ENCODE peak calls at places on chromosome 19, in eight cellular contexts. L is lower leg skin; G is heart left ventricle; U is CD4-positive, alpha-beta T cell; Q is lung; I is endothelial cell; R is HFFc6; F is epithelial cell of proximal tubule. P is an unnamed sample.

GRCh38 chr19:3656073-3656746 is 29.6 kb upstream of the CACTIN start:
- DNase-seq in L (no peak), G (no peak), U (no peak), Q (no peak), I (no peak), R (peak; percentile 97), F (no peak), P (no peak)

GRCh38 chr19:49553451-49554271 is 25.9 kb downstream of the RCN3 start:
- DNase-seq in L (no peak), G (no peak), U (peak; percentile 42), Q (no peak), I (no peak), R (peak; percentile 71), F (no peak), P (no peak)

GRCh38 chr19:4094761-4095487 is 28.2 kb upstream of the ZBTB7A start:
- DNase-seq in L (no peak), G (no peak), U (no peak), Q (no peak), I (no peak), R (no peak), F (no peak), P (no peak)

GRCh38 chr19:3368848-3369336 is 2.5 kb downstream of the NFIC start:
- DNase-seq in L (no peak), G (no peak), U (no peak), Q (no peak), I (no peak), R (peak; percentile 67), F (no peak), P (no peak)

GRCh38 chr19:42154471-42155323 is 22.5 kb upstream of the POU2F2 start:
- DNase-seq in L (no peak), G (no peak), U (no peak), Q (no peak), I (no peak), R (no peak), F (no peak), P (no peak)

GRCh38 chr19:4456566-4456842 is 1.1 kb downstream of the UBXN6 start:
- DNase-seq in L (no peak), G (no peak), U (no peak), Q (no peak), I (peak; percentile 44), R (peak; percentile 47), F (no peak), P (no peak)

GRCh38 chr19:11257827-11258380 is 4.4 kb downstream of the DOCK6 start:
- DNase-seq in L (no peak), G (no peak), U (no peak), Q (no peak), I (no peak), R (no peak), F (no peak), P (no peak)

GRCh38 chr19:24029941-24030636 is 56.9 kb upstream of the ZNF254 start:
- DNase-seq in L (no peak), G (no peak), U (no peak), Q (no peak), I (no peak), R (no peak), F (no peak), P (no peak)

GRCh38 chr19:38399081-38399480 is 3.8 kb upstream of the FAM98C start:
- DNase-seq in L (no peak), G (no peak), U (no peak), Q (no peak), I (no peak), R (no peak), F (no peak), P (no peak)

GRCh38 chr19:58368561-58369360 is 6.2 kb upstream of the ZNF497 start:
- DNase-seq in L (no peak), G (no peak), U (no peak), Q (no peak), I (no peak), R (no peak), F (no peak), P (no peak)

GRCh38 chr19:17557461-17557860 is 2.0 kb downstream of the COLGALT1 start:
- DNase-seq in L (no peak), G (no peak), U (no peak), Q (no peak), I (no peak), R (no peak), F (no peak), P (no peak)

GRCh38 chr19:53394522-53394973 is 401 bp upstream of the ZNF765 start:
- DNase-seq in L (peak; percentile 89), G (peak; percentile 56), U (no peak), Q (peak; percentile 37), I (peak; percentile 49), R (no peak), F (no peak), P (peak; percentile 24)

GRCh38 chr19:45153339-45154063 is 7.3 kb downstream of the NKPD1 start:
- DNase-seq in L (no peak), G (peak; percentile 47), U (peak; percentile 42), Q (no peak), I (peak; percentile 71), R (no peak), F (no peak), P (no peak)

GRCh38 chr19:10747271-10747670 is 29.4 kb downstream of the DNM2 start:
- DNase-seq in L (no peak), G (no peak), U (no peak), Q (no peak), I (no peak), R (no peak), F (no peak), P (no peak)

GRCh38 chr19:57888494-57889231 is at the start of gene ZNF814:
- DNase-seq in L (peak; percentile 93), G (peak; percentile 86), U (peak; percentile 71), Q (peak; percentile 79), I (peak; percentile 84), R (peak; percentile 28), F (peak; percentile 36), P (peak; percentile 67)

GRCh38 chr19:30356951-30357579 is 15.1 kb upstream of the ZNF536 start:
- DNase-seq in L (peak; percentile 20), G (no peak), U (no peak), Q (no peak), I (no peak), R (no peak), F (no peak), P (no peak)

GRCh38 chr19:41133260-41133659 is 19.0 kb downstream of the CYP2F1 start:
- DNase-seq in L (no peak), G (no peak), U (no peak), Q (no peak), I (no peak), R (no peak), F (no peak), P (no peak)

GRCh38 chr19:10961073-10961762 is 388 bp downstream of the SMARCA4 start:
- DNase-seq in L (no peak), G (no peak), U (no peak), Q (no peak), I (peak; percentile 53), R (no peak), F (no peak), P (no peak)

GRCh38 chr19:55340784-55341147 is 1.1 kb downstream of the KMT5C start:
- DNase-seq in L (no peak), G (no peak), U (no peak), Q (no peak), I (peak; percentile 41), R (no peak), F (no peak), P (no peak)
- TF ChIP-seq CTCF in L (no peak), G (no peak), U (no peak), Q (no peak), I (no peak), R (peak; percentile 51), F (peak; percentile 33), P (no peak)

GRCh38 chr19:48497728-48498575 is 13.7 kb downstream of the LMTK3 start:
- DNase-seq in L (no peak), G (no peak), U (no peak), Q (no peak), I (no peak), R (no peak), F (no peak), P (no peak)

GRCh38 chr19:48498576-48498879 is 13.1 kb downstream of the LMTK3 start:
- DNase-seq in L (no peak), G (no peak), U (no peak), Q (no peak), I (no peak), R (no peak), F (no peak), P (no peak)

GRCh38 chr19:48499352-48500090 is 12.1 kb downstream of the LMTK3 start:
- DNase-seq in L (no peak), G (no peak), U (no peak), Q (no peak), I (no peak), R (no peak), F (no peak), P (no peak)

GRCh38 chr19:48496959-48497727 is 14.5 kb downstream of the LMTK3 start:
- DNase-seq in L (no peak), G (no peak), U (no peak), Q (no peak), I (no peak), R (no peak), F (no peak), P (no peak)

DNA sequence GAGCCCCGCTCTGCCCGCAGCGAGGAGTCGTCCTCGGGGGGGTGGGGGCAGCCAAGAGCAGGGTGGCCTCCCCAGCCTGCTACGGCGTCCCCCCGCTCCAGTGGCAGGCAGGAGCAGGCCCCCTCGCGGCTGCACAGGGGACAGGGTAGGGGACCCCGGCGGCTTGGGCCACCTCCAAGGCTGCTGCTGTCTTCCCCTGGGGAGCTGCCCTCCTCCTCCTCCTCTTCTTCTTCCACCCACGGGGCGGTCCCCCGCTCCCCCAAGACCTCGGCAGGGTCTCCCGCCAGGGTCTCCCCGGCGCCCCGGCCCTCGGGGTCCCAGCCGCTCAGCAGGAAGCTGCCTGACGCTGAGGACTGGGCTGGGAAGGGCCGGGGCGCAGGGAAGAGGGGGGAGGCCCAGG is 12.7 kb downstream of the LMTK3 start:
- DNase-seq in L (no peak), G (no peak), U (no peak), Q (no peak), I (no peak), R (no peak), F (no peak), P (no peak)
- TF ChIP-seq CTCF in L (no peak), G (no peak), U (no peak), Q (no peak), I (no peak), R (no peak), F (no peak), P (no peak)

GRCh38 chr19:43779820-43780219 is 953 bp downstream of the KCNN4 start:
- DNase-seq in L (no peak), G (no peak), U (no peak), Q (no peak), I (no peak), R (no peak), F (no peak), P (no peak)
- TF ChIP-seq CTCF in L (no peak), G (no peak), U (no peak), Q (no peak), I (no peak), R (peak; percentile 38), F (no peak), P (no peak)

DNA sequence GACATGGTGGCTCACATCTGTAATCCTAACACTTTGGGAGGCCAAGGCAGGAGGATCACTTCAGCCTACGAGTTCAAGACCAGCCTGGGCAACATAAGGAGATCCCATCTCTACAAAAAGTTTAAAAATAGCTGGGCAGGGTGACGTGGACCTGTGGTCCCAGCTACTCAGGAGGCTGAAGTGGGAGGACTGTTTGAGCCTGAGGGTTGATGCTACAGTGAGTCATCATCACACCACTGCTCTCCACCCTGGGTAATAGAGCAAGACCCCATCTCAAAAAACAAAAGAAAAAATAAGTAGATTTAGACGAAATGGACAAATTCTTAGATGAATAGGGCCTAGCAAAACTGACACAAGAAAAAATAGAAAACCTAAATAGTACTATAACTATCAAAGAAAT is 10.4 kb upstream of the GNG8 start:
- DNase-seq in L (no peak), G (no peak), U (no peak), Q (no peak), I (no peak), R (no peak), F (no peak), P (no peak)
- TF ChIP-seq CTCF in L (no peak), G (no peak), U (no peak), Q (no peak), I (no peak), R (no peak), F (no peak), P (no peak)